ENCODE peak calls at places on chromosomes 11 and 22, in six cellular contexts. E is NCI-H1417 treated with DMSO at 0.1 percent for 48 hours; U is Daoy; N is HT-29; B is kidney epithelial cell; L is stimulated activated CD4-positive, alpha-beta T cell treated with anti-CD3 and anti-CD28 coated beads, Interleukin-12 subunit alpha, Interleukin-12 subunit beta, amount 100 ng/mL, for 48 hours. S is an unnamed sample.

GRCh38 chr11:118820412-118821357 is 29.7 kb upstream of the DDX6 start:
- DNase-seq in U (peak; percentile 79), N (peak; percentile 32), B (peak; percentile 18), L (no peak), E (no peak), S (no peak)

GRCh38 chr11:129854229-129854805 is 38.7 kb downstream of the TMEM45B start:
- DNase-seq in N (no peak), B (no peak), E (no peak), L (no peak), U (no peak), S (no peak)

GRCh38 chr22:20319041-20319744 is 667 bp downstream of the DGCR6L start:
- DNase-seq in U (no peak), L (no peak), N (peak; percentile 47), E (no peak), B (no peak), S (peak; percentile 43)

GRCh38 chr11:34305095-34305692 is 52.6 kb downstream of the ABTB2 start:
- DNase-seq in E (no peak), B (no peak), L (no peak), N (no peak), U (peak; percentile 39), S (no peak)

GRCh38 chr11:106409201-106409600 is 331.7 kb downstream of the AASDHPPT start:
- DNase-seq in U (no peak), N (no peak), B (no peak), E (no peak), L (no peak), S (no peak)

GRCh38 chr11:35404397-35404775 is 15.0 kb downstream of the SLC1A2 start:
- DNase-seq in N (peak; percentile 62), B (no peak), L (no peak), E (no peak), U (peak; percentile 60), S (peak; percentile 49)

GRCh38 chr22:30208631-30209603 is 37.6 kb downstream of the LIF start:
- DNase-seq in N (peak; percentile 70), U (peak; percentile 94), E (no peak), B (no peak), L (no peak), S (no peak)

GRCh38 chr11:293293-293851 is 4.4 kb downstream of the PGGHG start:
- DNase-seq in B (no peak), N (no peak), E (no peak), L (no peak), U (no peak), S (no peak)

GRCh38 chr11:10261821-10262220 is 32.2 kb downstream of the SBF2 start:
- DNase-seq in U (no peak), L (no peak), B (no peak), E (no peak), N (no peak), S (peak; percentile 22)

GRCh38 chr11:32039149-32039548 is 51.7 kb upstream of the RCN1 start:
- DNase-seq in N (no peak), U (no peak), B (no peak), E (no peak), L (no peak), S (no peak)

GRCh38 chr11:10309163-10310093 is 4.6 kb downstream of the ADM start:
- DNase-seq in B (no peak), L (no peak), N (peak; percentile 59), E (no peak), U (peak; percentile 49), S (no peak)

GRCh38 chr11:91967018-91967715 is 257.5 kb upstream of the FAT3 start:
- DNase-seq in U (no peak), B (no peak), L (no peak), E (no peak), N (no peak), S (no peak)

GRCh38 chr22:16965083-16965482 is 42.9 kb downstream of the GAB4 start:
- DNase-seq in N (no peak), E (no peak), U (no peak), B (no peak), L (no peak), S (no peak)

GRCh38 chr22:29654420-29654819 is 51.0 kb downstream of the NF2 start:
- DNase-seq in L (no peak), U (no peak), E (no peak), B (no peak), N (no peak), S (no peak)

GRCh38 chr11:64960719-64961118 is 11.2 kb downstream of the MAJIN start:
- DNase-seq in U (no peak), E (no peak), N (no peak), L (no peak), B (no peak), S (no peak)

GRCh38 chr11:12008790-12009616 is 577 bp upstream of the DKK3 start:
- DNase-seq in U (peak; percentile 79), L (no peak), N (no peak), B (no peak), E (no peak), S (no peak)

GRCh38 chr11:9003573-9004309 is at the start of gene NRIP3:
- DNase-seq in U (peak; percentile 82), L (peak; percentile 55), B (no peak), E (no peak), N (no peak), S (peak; percentile 74)

GRCh38 chr11:134120921-134121526 is 52.2 kb downstream of the JAM3 start:
- DNase-seq in N (no peak), U (peak; percentile 48), B (no peak), E (no peak), L (no peak), S (no peak)

GRCh38 chr22:17785185-17786184 is 11.2 kb upstream of the BID start:
- DNase-seq in N (peak; percentile 73), U (peak; percentile 68), L (peak; percentile 72), E (no peak), B (no peak), S (peak; percentile 50)

GRCh38 chr22:19974233-19974861 is 32.7 kb upstream of the TXNRD2 start:
- DNase-seq in U (peak; percentile 64), N (peak; percentile 91), E (no peak), L (no peak), B (no peak), S (peak; percentile 95)

GRCh38 chr11:117589024-117589423 is 208.0 kb downstream of the DSCAML1 start:
- DNase-seq in N (no peak), E (no peak), U (no peak), B (no peak), L (no peak), S (no peak)

GRCh38 chr22:25221790-25222189 is 2.4 kb downstream of the CRYBB2 start:
- DNase-seq in N (no peak), U (no peak), B (no peak), L (no peak), E (no peak), S (no peak)

GRCh38 chr11:34192481-34193401 is 87.3 kb downstream of the NAT10 start:
- DNase-seq in E (no peak), N (no peak), B (peak; percentile 71), L (no peak), U (peak; percentile 91), S (peak; percentile 88)

GRCh38 chr11:1459739-1460395 is 26.7 kb downstream of the MOB2 start:
- DNase-seq in N (no peak), L (no peak), U (no peak), B (no peak), E (no peak), S (no peak)

GRCh38 chr11:125404136-125404810 is 91.8 kb downstream of the FEZ1 start:
- DNase-seq in L (no peak), B (no peak), U (no peak), N (no peak), E (no peak), S (no peak)

GRCh38 chr11:115264278-115264677 is 239.9 kb downstream of the CADM1 start:
- DNase-seq in L (no peak), B (no peak), U (no peak), N (no peak), E (peak; percentile 85), S (no peak)